ENCODE peak calls at places on chromosomes 3 and 15, in five cellular contexts. J is mesenchymal stem cell, P is H9, U is neuronal stem cell, V is H1. X is an unnamed sample.

GRCh38 chr3:171282041-171282440 is 178.2 kb downstream of the TNIK start:
- DNase-seq in J (peak), P (no peak), U (no peak), V (no peak), X (no peak)

GRCh38 chr15:81939604-81940440 is 106.0 kb downstream of the MEX3B start:
- DNase-seq in J (peak), P (no peak), U (peak), V (peak), X (peak)

GRCh38 chr3:196179380-196180308 is 31.6 kb downstream of the ZDHHC19 start:
- DNase-seq in J (no peak), P (peak), U (no peak), V (no peak), X (peak)

GRCh38 chr3:126125781-126126251 is 41.9 kb upstream of the SLC41A3 start:
- DNase-seq in J (no peak), P (peak), U (no peak), V (peak), X (no peak)

GRCh38 chr3:160667452-160667851 is 9.5 kb upstream of the ARL14 start:
- DNase-seq in J (peak), P (no peak), U (no peak), V (no peak), X (no peak)

GRCh38 chr3:114597012-114597411 is 303.2 kb downstream of the TIGIT start:
- DNase-seq in J (no peak), P (no peak), U (no peak), V (no peak), X (no peak)

GRCh38 chr3:16063603-16064002 is 110.9 kb upstream of the GALNT15 start:
- DNase-seq in J (no peak), P (no peak), U (no peak), V (no peak), X (no peak)

GRCh38 chr15:74873756-74874424 is 725 bp upstream of the SCAMP2 start:
- DNase-seq in J (peak), P (no peak), U (no peak), V (no peak), X (peak)

GRCh38 chr3:119891944-119892721 is 110.2 kb downstream of the NR1I2 start:
- DNase-seq in J (peak), P (peak), U (peak), V (peak), X (peak)

GRCh38 chr15:82810061-82810862 is 834 bp downstream of the WHAMM start:
- DNase-seq in J (peak), P (peak), U (peak), V (peak), X (peak)

GRCh38 chr3:67901681-67902080 is 247.3 kb upstream of the SUCLG2 start:
- DNase-seq in J (no peak), P (no peak), U (no peak), V (no peak), X (no peak)

GRCh38 chr3:71524688-71525087 is 58.8 kb downstream of the FOXP1 start:
- DNase-seq in J (no peak), P (no peak), U (no peak), V (no peak), X (no peak)

GRCh38 chr15:69668963-69669362 is 216.3 kb downstream of the RPLP1 start:
- DNase-seq in J (no peak), P (no peak), U (no peak), V (no peak), X (no peak)

GRCh38 chr3:115019900-115020299 is 127.2 kb downstream of the ZBTB20 start:
- DNase-seq in J (no peak), P (no peak), U (no peak), V (no peak), X (no peak)

GRCh38 chr3:194276768-194277546 is 74.2 kb downstream of the CPN2 start:
- DNase-seq in J (no peak), P (peak), U (no peak), V (no peak), X (no peak)

GRCh38 chr3:53166206-53166605 is 5.2 kb downstream of the PRKCD start:
- DNase-seq in J (no peak), P (no peak), U (no peak), V (no peak), X (no peak)

GRCh38 chr15:36136054-36136453 is 443.4 kb upstream of the CDIN1 start:
- DNase-seq in J (no peak), P (no peak), U (no peak), V (no peak), X (no peak)

GRCh38 chr3:4504340-4505261 is 11.5 kb downstream of the ITPR1 start:
- DNase-seq in J (peak), P (no peak), U (no peak), V (no peak), X (no peak)

GRCh38 chr3:16377847-16378302 is 112.9 kb downstream of the OXNAD1 start:
- DNase-seq in J (no peak), P (no peak), U (no peak), V (no peak), X (no peak)

GRCh38 chr3:67593761-67594234 is 60.6 kb downstream of the SUCLG2 start:
- DNase-seq in J (peak), P (peak), U (no peak), V (peak), X (peak)

GRCh38 chr3:155554777-155555445 is 190.0 kb downstream of the PLCH1 start:
- DNase-seq in J (no peak), P (no peak), U (no peak), V (no peak), X (no peak)

GRCh38 chr15:70748281-70748747 is 15.0 kb downstream of the UACA start:
- DNase-seq in J (no peak), P (no peak), U (no peak), V (no peak), X (no peak)

GRCh38 chr15:44580105-44580504 is 43.2 kb downstream of the EIF3J start:
- DNase-seq in J (no peak), P (no peak), U (no peak), V (no peak), X (no peak)

GRCh38 chr3:176587089-176587488 is 610.2 kb downstream of the TBL1XR1 start:
- DNase-seq in J (no peak), P (no peak), U (no peak), V (no peak), X (no peak)

GRCh38 chr15:76332796-76333195 is 3.8 kb upstream of the ISL2 start:
- DNase-seq in J (no peak), P (no peak), U (no peak), V (no peak), X (no peak)

GRCh38 chr3:168095611-168096209 is at the start of gene GOLIM4:
- DNase-seq in J (peak), P (peak), U (peak), V (peak), X (peak)

DNA sequence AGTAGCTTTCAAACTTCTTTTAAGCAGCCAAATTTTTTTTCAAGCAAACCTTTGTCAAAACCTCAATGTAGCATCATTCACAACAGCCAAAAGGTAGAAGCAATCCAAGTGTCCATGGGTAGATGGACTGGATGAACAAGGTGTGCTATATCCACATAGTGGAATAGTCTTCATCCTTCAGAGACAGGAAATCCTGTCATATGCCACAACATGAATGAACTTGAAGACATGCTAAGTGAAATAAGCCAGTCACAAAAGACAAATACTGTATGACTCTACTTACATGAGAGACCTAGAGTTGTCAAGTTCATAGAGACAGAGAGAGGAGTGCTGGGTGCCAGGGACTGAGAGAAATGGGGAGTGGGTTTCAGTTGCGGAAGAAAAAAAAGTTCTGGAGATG is 87.6 kb downstream of the SRGAP3 start:
- DNase-seq in J (no peak), P (no peak), U (no peak), V (no peak), X (no peak)
- H2BK12ac ChIP-seq in J (no peak), P (no peak), U (no peak), V (no peak), X (no peak)

GRCh38 chr15:90162956-90163355 is 38.2 kb upstream of the SEMA4B start:
- DNase-seq in J (no peak), P (no peak), U (no peak), V (no peak), X (peak)

GRCh38 chr15:90161946-90162345 is 39.2 kb upstream of the SEMA4B start:
- DNase-seq in J (no peak), P (no peak), U (no peak), V (no peak), X (peak)

GRCh38 chr15:90165659-90166489 is 35.3 kb upstream of the SEMA4B start:
- DNase-seq in J (peak), P (peak), U (no peak), V (no peak), X (peak)

GRCh38 chr15:90167121-90167520 is 34.0 kb upstream of the SEMA4B start:
- DNase-seq in J (no peak), P (no peak), U (no peak), V (no peak), X (no peak)

GRCh38 chr15:90165157-90165556 is 36.0 kb upstream of the SEMA4B start:
- DNase-seq in J (no peak), P (no peak), U (no peak), V (no peak), X (no peak)
- H3K27ac ChIP-seq in J (peak), P (no peak), U (no peak), V (no peak), X (peak)

GRCh38 chr3:12170207-12170606 is 11.5 kb upstream of the TIMP4 start:
- DNase-seq in J (peak), P (no peak), U (no peak), V (no peak), X (peak)
- H2BK12ac ChIP-seq in J (no peak), P (no peak), U (no peak), V (no peak), X (no peak)

DNA sequence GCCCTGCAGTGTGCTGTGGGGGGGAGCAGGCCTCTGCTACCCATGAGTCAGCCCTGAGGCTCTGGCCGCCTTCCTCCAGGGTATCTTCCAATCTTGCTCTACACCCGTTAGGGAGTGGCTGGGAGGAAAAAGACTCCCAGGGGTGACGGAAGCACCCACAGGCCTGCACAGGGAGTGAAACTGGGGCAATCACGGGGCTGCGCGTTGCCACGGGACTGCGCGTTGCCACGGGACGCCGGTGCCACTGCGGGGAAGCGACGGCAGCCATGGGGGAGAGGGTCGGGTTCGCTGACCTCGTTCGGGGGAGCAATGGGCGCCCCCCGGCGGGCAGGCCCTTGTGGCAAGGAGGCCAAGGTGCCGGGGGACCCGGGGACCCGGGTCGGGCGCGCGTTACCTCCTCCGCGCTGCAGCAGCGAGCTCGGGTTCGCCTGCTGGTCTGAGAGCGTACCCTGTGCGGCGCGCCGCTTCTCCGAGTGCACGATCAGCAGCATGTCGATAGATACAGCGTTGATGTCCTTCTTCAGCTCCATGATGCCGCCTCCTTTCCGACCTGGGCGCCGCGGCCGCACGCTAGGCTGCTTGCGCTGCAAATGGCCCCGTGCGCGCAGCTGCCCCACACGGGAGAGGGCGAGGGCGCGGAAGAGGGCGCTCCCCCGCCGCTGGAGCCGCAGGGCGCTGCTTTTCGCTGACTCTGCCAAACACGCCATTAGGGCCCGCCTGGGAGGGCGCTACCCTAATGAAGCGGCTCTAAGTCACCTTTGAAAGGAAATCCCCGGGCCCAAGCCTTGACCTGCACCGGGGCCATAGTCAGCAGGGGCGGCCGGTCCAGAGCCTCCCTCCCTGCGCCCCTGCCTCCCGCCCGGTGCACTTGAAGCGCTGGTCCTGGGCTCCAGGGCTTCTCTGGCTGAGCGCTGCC is at the start of gene KY:
- DNase-seq in J (peak), P (peak), U (peak), V (peak), X (peak)
- H3K27ac ChIP-seq in J (no peak), P (no peak), U (no peak), V (no peak), X (no peak)

DNA sequence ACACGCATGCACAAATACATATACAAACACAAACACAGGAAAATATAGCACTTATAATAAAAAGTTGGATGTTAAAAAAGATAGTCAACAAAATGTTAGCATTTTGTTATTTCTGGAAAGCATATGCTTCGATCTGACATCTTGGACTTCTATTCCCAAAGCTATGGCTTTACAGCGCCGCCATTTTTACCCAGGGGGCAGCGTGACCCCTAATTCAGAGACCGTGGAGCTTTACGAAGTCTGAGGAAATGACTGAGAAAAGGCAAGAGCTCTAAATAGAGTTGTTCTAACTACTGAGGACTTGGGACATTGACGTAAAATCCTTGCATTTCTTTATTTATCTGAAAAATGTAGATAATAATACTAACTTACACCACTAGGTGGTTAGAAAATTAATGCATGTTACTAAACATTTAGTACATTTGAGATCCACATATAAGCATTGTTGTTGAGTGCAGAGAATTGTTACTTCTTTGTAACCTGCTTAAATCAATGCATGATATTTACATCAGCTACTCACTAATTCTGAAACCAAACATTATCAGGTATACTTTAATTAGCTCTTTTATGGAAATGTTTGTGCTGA is 155.4 kb downstream of the TP63 start:
- DNase-seq in J (no peak), P (no peak), U (no peak), V (no peak), X (no peak)
- H2BK12ac ChIP-seq in J (no peak), P (no peak), U (no peak), V (no peak), X (no peak)

GRCh38 chr15:99433757-99434211 is 132.0 kb upstream of the MEF2A start:
- DNase-seq in J (no peak), P (no peak), U (no peak), V (no peak), X (no peak)

GRCh38 chr15:99430881-99431401 is 134.8 kb upstream of the MEF2A start:
- DNase-seq in J (no peak), P (no peak), U (no peak), V (no peak), X (no peak)

GRCh38 chr15:99433026-99433756 is 132.6 kb upstream of the MEF2A start:
- DNase-seq in J (no peak), P (no peak), U (no peak), V (no peak), X (no peak)

GRCh38 chr15:99431661-99432091 is 134.1 kb upstream of the MEF2A start:
- DNase-seq in J (no peak), P (no peak), U (no peak), V (no peak), X (no peak)

GRCh38 chr15:99432271-99433025 is 133.3 kb upstream of the MEF2A start:
- DNase-seq in J (no peak), P (no peak), U (no peak), V (no peak), X (no peak)
- H3K27ac ChIP-seq in J (no peak), P (no peak), U (no peak), V (no peak), X (no peak)